ENCODE peak calls at places on chromosome 19, in ten cellular contexts. Y is heart left ventricle, W is heart right ventricle, P is left lung, S is neural progenitor cell, B is IMR-90, G is osteoblast, F is keratinocyte, H is cardiac muscle cell, E is uterus. D is an unnamed sample. For H3K9me3, the result is how much of the 10 kb centered on the place peaks cover.

GRCh38 chr19:48029431-48029830 is 14.4 kb downstream of the CABP5 start:
- DNase-seq in Y (no peak), W (no peak), P (no peak), S (no peak), B (no peak), G (no peak), F (no peak), H (no peak), E (no peak), D (no peak)

GRCh38 chr19:16330368-16330801 is 5.8 kb downstream of the KLF2 start:
- DNase-seq in Y (peak), W (peak), P (peak), S (no peak), B (peak), G (peak), F (peak), H (no peak), E (peak), D (peak)

GRCh38 chr19:11191273-11191755 is 6.0 kb downstream of the KANK2 start:
- DNase-seq in Y (peak), W (peak), P (no peak), S (no peak), B (peak), G (peak), F (no peak), H (no peak), E (peak), D (peak)

GRCh38 chr19:2765376-2765775 is 17.7 kb downstream of the SGTA start:
- DNase-seq in Y (no peak), W (no peak), P (no peak), S (no peak), B (no peak), G (peak), F (no peak), H (no peak), E (no peak), D (no peak)

GRCh38 chr19:16374436-16374835 is 49.8 kb downstream of the KLF2 start:
- DNase-seq in Y (no peak), W (no peak), P (no peak), S (no peak), B (no peak), G (no peak), F (no peak), H (no peak), E (no peak), D (no peak)

GRCh38 chr19:21335721-21336120 is 6.5 kb upstream of the ZNF708 start:
- DNase-seq in Y (no peak), W (no peak), P (no peak), S (no peak), B (no peak), G (no peak), F (no peak), H (no peak), E (no peak), D (no peak)

GRCh38 chr19:18274303-18274775 is at the start of gene IQCN:
- DNase-seq in Y (no peak), W (no peak), P (no peak), S (no peak), B (no peak), G (peak), F (no peak), H (no peak), E (peak), D (no peak)

GRCh38 chr19:42088471-42089190 is 12.7 kb downstream of the ZNF574 start:
- DNase-seq in Y (no peak), W (no peak), P (no peak), S (no peak), B (peak), G (peak), F (no peak), H (no peak), E (no peak), D (no peak)

GRCh38 chr19:41564515-41565383 is 11.2 kb upstream of the CEACAM21 start:
- DNase-seq in Y (no peak), W (peak), P (no peak), S (peak), B (no peak), G (peak), F (no peak), H (peak), E (no peak), D (no peak)

DNA sequence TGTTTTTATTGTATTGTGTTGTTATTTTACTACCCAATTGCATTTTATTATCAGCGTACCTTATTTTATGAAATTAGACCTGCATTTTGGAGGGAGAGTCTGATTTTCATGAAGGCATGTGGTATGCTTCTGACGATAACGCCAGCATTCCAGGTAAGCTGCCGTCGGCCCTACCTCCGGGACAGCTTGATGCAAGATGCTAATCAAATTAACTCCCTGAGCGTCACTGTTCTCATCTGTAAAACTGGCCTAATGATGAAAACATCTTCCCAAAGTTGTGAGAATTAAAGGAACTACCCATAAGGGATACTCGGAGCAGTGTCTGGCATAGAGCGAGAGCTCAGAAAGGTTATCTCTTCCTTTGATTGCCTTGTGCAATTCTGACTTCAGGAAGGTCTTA is 12.9 kb upstream of the LAIR2 start:
- DNase-seq in Y (no peak), W (no peak), P (no peak), S (no peak), B (no peak), G (no peak), F (no peak), H (no peak), E (no peak), D (no peak)
- H3K9me3 ChIP-seq in Y (under half), W (under half), P (under half), S (under half), B (under half), G (under half), F (under half), H (under half), E (under half), D (under half)

GRCh38 chr19:7595466-7596133 is at the start of gene CAMSAP3:
- DNase-seq in Y (no peak), W (no peak), P (peak), S (peak), B (no peak), G (peak), F (no peak), H (peak), E (no peak), D (peak)
- H3K4me3 ChIP-seq in Y (peak), W (peak), P (peak), S (peak), B (peak), G (no peak), F (peak), H (peak), E (no peak), D (peak)

DNA sequence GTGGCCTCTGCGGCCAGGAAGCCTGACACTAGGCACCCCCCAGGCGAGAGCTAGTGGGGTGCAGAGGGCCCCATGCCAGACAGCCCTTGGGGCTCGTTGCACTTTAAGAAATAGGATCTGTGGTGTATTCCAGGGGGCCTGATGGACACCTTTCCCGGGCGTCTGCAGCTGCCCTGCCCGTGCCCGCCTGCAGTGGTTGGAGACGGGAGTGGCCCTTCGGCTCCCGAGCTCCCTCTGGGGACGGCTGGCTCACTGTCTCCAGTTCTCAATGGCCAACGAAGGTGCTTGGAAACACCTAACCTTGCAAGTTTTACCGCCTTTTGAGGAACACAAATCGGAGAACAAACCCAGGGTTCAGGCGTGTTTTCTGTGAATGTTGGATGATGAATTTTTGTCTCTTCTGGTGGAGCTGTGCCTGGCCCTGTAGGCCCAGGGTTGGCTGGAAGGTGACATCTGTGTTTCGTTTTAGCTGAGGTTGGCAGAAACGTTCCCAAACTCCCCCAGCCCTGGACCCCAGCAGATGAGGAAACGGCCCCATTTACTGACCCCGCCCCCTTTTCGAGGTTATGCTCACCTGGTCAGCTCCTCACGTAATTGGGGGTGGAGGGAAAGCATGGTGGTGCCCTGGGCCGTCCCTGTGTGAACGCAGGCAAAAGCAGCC is 17.4 kb upstream of the NPAS1 start:
- DNase-seq in Y (no peak), W (no peak), P (no peak), S (no peak), B (no peak), G (peak), F (no peak), H (no peak), E (no peak), D (no peak)
- TF ChIP-seq CTCF in Y (peak), W (no peak), P (no peak), S (no peak), B (no peak), G (no peak), F (peak), H (peak), E (peak), D (peak)

GRCh38 chr19:35806597-35806996 is 6.0 kb downstream of the PRODH2 start:
- DNase-seq in Y (no peak), W (no peak), P (no peak), S (no peak), B (no peak), G (peak), F (no peak), H (no peak), E (no peak), D (no peak)
- H3K9me3 ChIP-seq in Y (under half), W (under half), P (under half), S (under half), B (under half), G (under half), F (under half), H (under half), E (under half), D (under half)

D was measured in BE2C.